ENCODE peak calls at places on chromosome 10, in seven cellular contexts. One of them, this sample, is unnamed.

GRCh38 chr10:132179551-132180392 is 7.0 kb upstream of the DPYSL4 start:
- DNase-seq in HepG2: peak
- DNase-seq in SK-N-SH: no peak
- DNase-seq in HCT116: no peak
- DNase-seq in K562: no peak
- DNase-seq in H1: no peak
- DNase-seq in GM12878: no peak
- DNase-seq in this sample: no peak

GRCh38 chr10:8393531-8393930 is 339.0 kb downstream of the GATA3 start:
- DNase-seq in HepG2: no peak
- DNase-seq in SK-N-SH: no peak
- DNase-seq in HCT116: no peak
- DNase-seq in K562: no peak
- DNase-seq in H1: no peak
- DNase-seq in GM12878: no peak
- DNase-seq in this sample: no peak

GRCh38 chr10:129771024-129771423 is 193.1 kb downstream of the EBF3 start:
- DNase-seq in HepG2: no peak
- DNase-seq in SK-N-SH: no peak
- DNase-seq in HCT116: no peak
- DNase-seq in K562: no peak
- DNase-seq in H1: peak
- DNase-seq in GM12878: no peak
- DNase-seq in this sample: no peak

GRCh38 chr10:125811251-125811650 is 11.8 kb downstream of the UROS start:
- DNase-seq in HepG2: no peak
- DNase-seq in SK-N-SH: no peak
- DNase-seq in HCT116: no peak
- DNase-seq in K562: no peak
- DNase-seq in H1: no peak
- DNase-seq in GM12878: no peak
- DNase-seq in this sample: no peak

GRCh38 chr10:72097448-72098300 is 9.3 kb upstream of the SPOCK2 start:
- DNase-seq in HepG2: peak
- DNase-seq in SK-N-SH: no peak
- DNase-seq in HCT116: peak
- DNase-seq in K562: peak
- DNase-seq in H1: no peak
- DNase-seq in GM12878: no peak
- DNase-seq in this sample: no peak

GRCh38 chr10:121526801-121527221 is 71.4 kb downstream of the FGFR2 start:
- DNase-seq in HepG2: no peak
- DNase-seq in SK-N-SH: no peak
- DNase-seq in HCT116: no peak
- DNase-seq in K562: no peak
- DNase-seq in H1: no peak
- DNase-seq in GM12878: no peak
- DNase-seq in this sample: no peak

GRCh38 chr10:117271427-117271826 is 30.5 kb downstream of the SLC18A2 start:
- DNase-seq in HepG2: no peak
- DNase-seq in SK-N-SH: no peak
- DNase-seq in HCT116: peak
- DNase-seq in K562: no peak
- DNase-seq in H1: no peak
- DNase-seq in GM12878: no peak
- DNase-seq in this sample: no peak

GRCh38 chr10:87605656-87606308 is 53.9 kb upstream of the PAPSS2 start:
- DNase-seq in HepG2: no peak
- DNase-seq in SK-N-SH: no peak
- DNase-seq in HCT116: no peak
- DNase-seq in K562: no peak
- DNase-seq in H1: no peak
- DNase-seq in GM12878: no peak
- DNase-seq in this sample: no peak

GRCh38 chr10:108301002-108301401 is 1136.5 kb upstream of the SORCS1 start:
- DNase-seq in HepG2: no peak
- DNase-seq in SK-N-SH: no peak
- DNase-seq in HCT116: no peak
- DNase-seq in K562: no peak
- DNase-seq in H1: no peak
- DNase-seq in GM12878: no peak
- DNase-seq in this sample: no peak

GRCh38 chr10:130141878-130142277 is 5.7 kb downstream of the GLRX3 start:
- DNase-seq in HepG2: no peak
- DNase-seq in SK-N-SH: no peak
- DNase-seq in HCT116: no peak
- DNase-seq in K562: no peak
- DNase-seq in H1: no peak
- DNase-seq in GM12878: no peak
- DNase-seq in this sample: no peak

GRCh38 chr10:49154641-49155040 is 20.8 kb upstream of the FAM170B start:
- DNase-seq in HepG2: no peak
- DNase-seq in SK-N-SH: no peak
- DNase-seq in HCT116: no peak
- DNase-seq in K562: no peak
- DNase-seq in H1: no peak
- DNase-seq in GM12878: no peak
- DNase-seq in this sample: no peak

GRCh38 chr10:116699049-116699782 is 43.1 kb downstream of the HSPA12A start:
- DNase-seq in HepG2: no peak
- DNase-seq in SK-N-SH: peak
- DNase-seq in HCT116: no peak
- DNase-seq in K562: no peak
- DNase-seq in H1: no peak
- DNase-seq in GM12878: no peak
- DNase-seq in this sample: no peak

GRCh38 chr10:63068246-63068645 is 64.9 kb upstream of the NRBF2 start:
- DNase-seq in HepG2: no peak
- DNase-seq in SK-N-SH: no peak
- DNase-seq in HCT116: no peak
- DNase-seq in K562: no peak
- DNase-seq in H1: no peak
- DNase-seq in GM12878: no peak
- DNase-seq in this sample: no peak

GRCh38 chr10:49164587-49165188 is 23.5 kb downstream of the TMEM273 start:
- DNase-seq in HepG2: peak
- DNase-seq in SK-N-SH: peak
- DNase-seq in HCT116: peak
- DNase-seq in K562: peak
- DNase-seq in H1: peak
- DNase-seq in GM12878: no peak
- DNase-seq in this sample: peak

GRCh38 chr10:131085586-131085860 is 226.0 kb downstream of the TCERG1L start:
- DNase-seq in HepG2: no peak
- DNase-seq in SK-N-SH: no peak
- DNase-seq in HCT116: no peak
- DNase-seq in K562: no peak
- DNase-seq in H1: no peak
- DNase-seq in GM12878: no peak
- DNase-seq in this sample: no peak

GRCh38 chr10:76811430-76811829 is 826.2 kb downstream of the KCNMA1 start:
- DNase-seq in HepG2: no peak
- DNase-seq in SK-N-SH: no peak
- DNase-seq in HCT116: no peak
- DNase-seq in K562: no peak
- DNase-seq in H1: no peak
- DNase-seq in GM12878: no peak
- DNase-seq in this sample: no peak

GRCh38 chr10:75108684-75109458 is 2.6 kb upstream of the SAMD8 start:
- DNase-seq in HepG2: peak
- DNase-seq in SK-N-SH: peak
- DNase-seq in HCT116: peak
- DNase-seq in K562: peak
- DNase-seq in H1: peak
- DNase-seq in GM12878: no peak
- DNase-seq in this sample: peak

GRCh38 chr10:59779656-59780521 is 26.6 kb upstream of the MRLN start:
- DNase-seq in HepG2: no peak
- DNase-seq in SK-N-SH: no peak
- DNase-seq in HCT116: no peak
- DNase-seq in K562: no peak
- DNase-seq in H1: no peak
- DNase-seq in GM12878: no peak
- DNase-seq in this sample: no peak

DNA sequence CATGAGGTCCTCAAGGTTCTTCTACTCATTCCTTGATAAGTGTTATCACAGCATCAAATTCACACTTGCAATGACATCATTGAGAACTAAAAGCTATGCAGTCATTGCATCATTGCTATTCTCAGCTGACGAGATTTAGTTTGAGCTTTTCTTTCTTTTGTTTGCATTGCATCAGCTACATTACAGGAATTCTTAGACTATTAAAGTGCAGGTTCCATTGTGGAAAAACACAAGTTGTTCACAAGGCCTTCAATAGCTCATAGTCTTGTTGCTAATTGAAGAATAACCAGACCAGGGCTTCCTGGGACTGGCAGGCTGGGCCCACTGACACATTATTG is 139.3 kb downstream of the CXCL12 start:
- DNase-seq in HepG2: peak
- DNase-seq in SK-N-SH: no peak
- DNase-seq in HCT116: no peak
- DNase-seq in K562: no peak
- DNase-seq in H1: no peak
- DNase-seq in GM12878: no peak
- DNase-seq in this sample: no peak
- TF ChIP-seq JUND in HepG2: peak
- TF ChIP-seq JUND in SK-N-SH: no peak
- TF ChIP-seq JUND in HCT116: no peak
- TF ChIP-seq JUND in K562: peak
- TF ChIP-seq JUND in H1: no peak
- TF ChIP-seq JUND in GM12878: no peak
- TF ChIP-seq JUND in this sample: no peak

DNA sequence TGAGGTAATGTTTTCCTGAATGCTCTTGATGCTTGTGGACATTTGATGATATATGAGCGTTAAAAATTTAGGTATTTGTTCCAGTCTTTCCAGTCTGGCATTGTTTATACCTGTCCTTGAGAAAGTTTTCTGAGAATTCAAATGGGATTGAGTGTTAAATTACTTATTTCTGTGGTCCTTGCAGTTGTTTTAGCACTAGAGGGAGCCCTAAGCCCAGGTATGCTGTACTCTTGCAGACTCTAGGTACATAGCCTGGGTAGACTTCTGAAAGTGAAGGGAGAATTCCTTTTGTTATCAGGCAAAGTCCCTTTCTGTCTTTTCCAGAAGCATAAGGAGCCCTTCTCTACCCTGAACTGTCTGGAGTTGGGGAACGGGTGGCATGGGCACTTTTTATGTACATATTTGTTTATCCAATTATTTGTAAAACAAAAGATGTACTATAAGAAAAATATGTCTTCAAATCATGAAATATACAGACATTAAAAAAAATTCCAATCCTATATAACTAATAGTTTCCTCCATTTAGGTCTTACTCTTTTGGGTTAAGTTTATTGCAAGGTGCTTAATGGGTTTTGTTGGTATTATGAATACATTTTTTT is 262.1 kb downstream of the ATRNL1 start:
- DNase-seq in HepG2: peak
- DNase-seq in SK-N-SH: peak
- DNase-seq in HCT116: peak
- DNase-seq in K562: peak
- DNase-seq in H1: peak
- DNase-seq in GM12878: peak
- DNase-seq in this sample: peak
- TF ChIP-seq JUND in HepG2: no peak
- TF ChIP-seq JUND in SK-N-SH: no peak
- TF ChIP-seq JUND in HCT116: no peak
- TF ChIP-seq JUND in K562: no peak
- TF ChIP-seq JUND in H1: peak
- TF ChIP-seq JUND in GM12878: no peak
- TF ChIP-seq JUND in this sample: no peak

GRCh38 chr10:52583341-52583740 is 189.2 kb downstream of the MBL2 start:
- DNase-seq in HepG2: no peak
- DNase-seq in SK-N-SH: no peak
- DNase-seq in HCT116: no peak
- DNase-seq in K562: no peak
- DNase-seq in H1: no peak
- DNase-seq in GM12878: no peak
- DNase-seq in this sample: no peak

GRCh38 chr10:52573347-52573746 is 199.2 kb downstream of the MBL2 start:
- DNase-seq in HepG2: no peak
- DNase-seq in SK-N-SH: no peak
- DNase-seq in HCT116: no peak
- DNase-seq in K562: no peak
- DNase-seq in H1: no peak
- DNase-seq in GM12878: no peak
- DNase-seq in this sample: no peak

GRCh38 chr10:52577047-52577446 is 195.5 kb downstream of the MBL2 start:
- DNase-seq in HepG2: no peak
- DNase-seq in SK-N-SH: no peak
- DNase-seq in HCT116: no peak
- DNase-seq in K562: no peak
- DNase-seq in H1: no peak
- DNase-seq in GM12878: no peak
- DNase-seq in this sample: no peak

DNA sequence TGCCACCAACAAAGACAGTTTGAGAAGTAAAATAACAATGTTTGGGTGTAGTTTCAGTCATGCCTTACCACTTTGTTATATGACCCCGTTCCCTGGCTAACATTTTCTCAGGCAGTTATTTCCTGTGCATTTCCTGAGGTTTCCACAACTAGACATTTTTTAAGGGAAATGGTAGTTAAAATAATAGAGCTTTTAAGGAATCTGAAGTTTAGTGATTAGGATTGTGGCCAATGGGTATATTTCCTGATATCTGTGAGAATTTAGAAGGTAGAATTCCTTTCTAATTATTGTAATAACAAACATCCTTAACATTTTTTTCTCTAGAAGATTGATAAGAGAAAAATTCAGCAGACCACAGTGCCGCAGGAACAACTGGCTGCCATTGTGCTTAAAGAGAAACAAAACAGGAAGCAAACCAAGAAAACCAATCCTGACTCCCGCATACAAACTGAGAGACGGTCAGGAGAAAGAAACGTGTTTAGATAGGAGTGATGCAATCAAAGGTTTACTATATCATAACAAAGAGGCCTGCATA is 193.6 kb downstream of the MBL2 start:
- DNase-seq in HepG2: no peak
- DNase-seq in SK-N-SH: no peak
- DNase-seq in HCT116: no peak
- DNase-seq in K562: no peak
- DNase-seq in H1: no peak
- DNase-seq in GM12878: no peak
- DNase-seq in this sample: no peak
- TF ChIP-seq JUND in HepG2: no peak
- TF ChIP-seq JUND in SK-N-SH: no peak
- TF ChIP-seq JUND in HCT116: no peak
- TF ChIP-seq JUND in K562: no peak
- TF ChIP-seq JUND in H1: no peak
- TF ChIP-seq JUND in GM12878: no peak
- TF ChIP-seq JUND in this sample: no peak

DNA sequence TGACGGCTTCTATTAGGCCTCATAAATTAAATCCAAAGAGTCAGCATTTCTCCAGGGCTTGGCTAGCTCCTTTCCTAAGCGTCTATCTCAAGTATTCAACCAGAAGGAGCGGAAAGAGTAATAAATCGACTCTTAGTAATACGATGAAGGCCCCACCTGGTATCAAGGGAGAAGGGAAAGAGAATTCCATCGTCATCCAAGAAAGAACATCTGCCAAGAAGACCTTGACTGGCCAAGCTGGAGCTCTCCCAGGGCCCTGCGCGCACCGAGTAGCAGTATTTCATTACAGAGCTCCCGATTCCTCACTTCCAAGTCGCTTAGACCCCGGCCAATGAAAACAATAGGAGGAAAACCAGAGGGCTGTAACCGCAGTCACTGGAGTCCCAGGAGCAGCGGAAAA is 178.0 kb upstream of the FRMD4A start:
- DNase-seq in HepG2: no peak
- DNase-seq in SK-N-SH: no peak
- DNase-seq in HCT116: no peak
- DNase-seq in K562: no peak
- DNase-seq in H1: no peak
- DNase-seq in GM12878: no peak
- DNase-seq in this sample: no peak
- TF ChIP-seq JUND in HepG2: no peak
- TF ChIP-seq JUND in SK-N-SH: no peak
- TF ChIP-seq JUND in HCT116: no peak
- TF ChIP-seq JUND in K562: no peak
- TF ChIP-seq JUND in H1: no peak
- TF ChIP-seq JUND in GM12878: no peak
- TF ChIP-seq JUND in this sample: no peak